ENCODE peak calls at places on chromosome 6, in four cellular contexts. One of them, this sample, is unnamed.

GRCh38 chr6:54238407-54238806 is 69.8 kb upstream of the TINAG start:
- DNase-seq in astrocyte: peak; percentile 26
- DNase-seq in heart left ventricle: no peak
- DNase-seq in gastrocnemius medialis: no peak
- DNase-seq in this sample: peak; percentile 80

GRCh38 chr6:4582506-4582905 is 193.7 kb upstream of the CDYL start:
- DNase-seq in heart left ventricle: no peak
- DNase-seq in astrocyte: no peak
- DNase-seq in gastrocnemius medialis: no peak
- DNase-seq in this sample: peak; percentile 76

GRCh38 chr6:127349980-127350379 is 6.6 kb upstream of the ECHDC1 start:
- DNase-seq in heart left ventricle: no peak
- DNase-seq in astrocyte: no peak
- DNase-seq in gastrocnemius medialis: no peak
- DNase-seq in this sample: no peak

GRCh38 chr6:169795196-169795595 is 43.8 kb downstream of the ERMARD start:
- DNase-seq in gastrocnemius medialis: no peak
- DNase-seq in heart left ventricle: no peak
- DNase-seq in astrocyte: no peak
- DNase-seq in this sample: no peak

GRCh38 chr6:121430514-121431460 is 4.7 kb upstream of the GJA1 start:
- DNase-seq in astrocyte: no peak
- DNase-seq in gastrocnemius medialis: no peak
- DNase-seq in heart left ventricle: no peak
- DNase-seq in this sample: peak; percentile 78

GRCh38 chr6:127403636-127404035 is 55.6 kb downstream of the KIAA0408 start:
- DNase-seq in astrocyte: no peak
- DNase-seq in heart left ventricle: no peak
- DNase-seq in gastrocnemius medialis: no peak
- DNase-seq in this sample: no peak

GRCh38 chr6:80956898-80957297 is 795.6 kb downstream of the TENT5A start:
- DNase-seq in astrocyte: no peak
- DNase-seq in heart left ventricle: no peak
- DNase-seq in gastrocnemius medialis: no peak
- DNase-seq in this sample: no peak

GRCh38 chr6:13346245-13346644 is 17.9 kb upstream of the TBC1D7 start:
- DNase-seq in gastrocnemius medialis: no peak
- DNase-seq in heart left ventricle: no peak
- DNase-seq in astrocyte: no peak
- DNase-seq in this sample: no peak

GRCh38 chr6:91860951-91861350 is 1274.1 kb upstream of the MAP3K7 start:
- DNase-seq in gastrocnemius medialis: no peak
- DNase-seq in astrocyte: peak; percentile 74
- DNase-seq in heart left ventricle: no peak
- DNase-seq in this sample: no peak

GRCh38 chr6:136487746-136488145 is 62.5 kb downstream of the MAP7 start:
- DNase-seq in heart left ventricle: no peak
- DNase-seq in gastrocnemius medialis: no peak
- DNase-seq in astrocyte: no peak
- DNase-seq in this sample: no peak

GRCh38 chr6:11772109-11772830 is 6.3 kb downstream of the ADTRP start:
- DNase-seq in gastrocnemius medialis: peak; percentile 53
- DNase-seq in astrocyte: peak; percentile 99
- DNase-seq in heart left ventricle: peak; percentile 34
- DNase-seq in this sample: peak; percentile 96

GRCh38 chr6:53598584-53598983 is 53.7 kb upstream of the GCLC start:
- DNase-seq in astrocyte: no peak
- DNase-seq in heart left ventricle: no peak
- DNase-seq in gastrocnemius medialis: no peak
- DNase-seq in this sample: no peak

GRCh38 chr6:78570044-78570443 is 297.3 kb upstream of the IRAK1BP1 start:
- DNase-seq in heart left ventricle: no peak
- DNase-seq in astrocyte: no peak
- DNase-seq in gastrocnemius medialis: no peak
- DNase-seq in this sample: no peak

GRCh38 chr6:29770286-29770685 is 47.1 kb downstream of the HLA-F start:
- DNase-seq in gastrocnemius medialis: no peak
- DNase-seq in astrocyte: no peak
- DNase-seq in heart left ventricle: no peak
- DNase-seq in this sample: no peak

GRCh38 chr6:96926425-96926824 is 1.9 kb downstream of the KLHL32 start:
- DNase-seq in astrocyte: no peak
- DNase-seq in heart left ventricle: no peak
- DNase-seq in gastrocnemius medialis: no peak
- DNase-seq in this sample: no peak
- H3K4me3 ChIP-seq in astrocyte: no peak overlapping the region
- H3K4me3 ChIP-seq in heart left ventricle: no peak overlapping the region
- H3K4me3 ChIP-seq in gastrocnemius medialis: no peak overlapping the region
- H3K4me3 ChIP-seq in this sample: no peak overlapping the region

DNA sequence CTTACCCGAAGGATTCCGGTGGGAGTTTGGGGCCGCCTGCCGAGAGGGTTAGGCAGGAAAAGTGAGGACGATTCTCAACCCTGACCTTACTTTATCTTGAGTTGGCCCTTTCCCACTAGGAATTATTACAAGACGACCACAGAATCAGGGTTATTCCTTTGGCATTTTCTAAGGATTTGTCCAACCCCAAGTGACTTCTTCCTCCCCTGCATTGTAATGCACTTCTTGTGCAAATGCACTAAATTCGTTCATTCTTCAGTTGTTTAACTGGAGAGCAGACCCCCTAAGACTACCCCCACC is 411 bp upstream of the TMEM217 start:
- DNase-seq in heart left ventricle: no peak
- DNase-seq in gastrocnemius medialis: no peak
- DNase-seq in astrocyte: no peak
- DNase-seq in this sample: no peak
- TF ChIP-seq CTCF in heart left ventricle: no peak
- TF ChIP-seq CTCF in gastrocnemius medialis: no peak
- TF ChIP-seq CTCF in astrocyte: no peak
- TF ChIP-seq CTCF in this sample: no peak

GRCh38 chr6:34672657-34673043 is 23.9 kb downstream of the ILRUN start:
- DNase-seq in heart left ventricle: no peak
- DNase-seq in astrocyte: no peak
- DNase-seq in gastrocnemius medialis: no peak
- DNase-seq in this sample: no peak

GRCh38 chr6:34674268-34674639 is 22.3 kb downstream of the ILRUN start:
- DNase-seq in gastrocnemius medialis: no peak
- DNase-seq in heart left ventricle: no peak
- DNase-seq in astrocyte: no peak
- DNase-seq in this sample: no peak

GRCh38 chr6:34679552-34680255 is 16.9 kb downstream of the ILRUN start:
- DNase-seq in gastrocnemius medialis: no peak
- DNase-seq in astrocyte: no peak
- DNase-seq in heart left ventricle: no peak
- DNase-seq in this sample: no peak

GRCh38 chr6:34673079-34673478 is 23.5 kb downstream of the ILRUN start:
- DNase-seq in astrocyte: no peak
- DNase-seq in gastrocnemius medialis: no peak
- DNase-seq in heart left ventricle: no peak
- DNase-seq in this sample: no peak

GRCh38 chr6:34676140-34676539 is 20.4 kb downstream of the ILRUN start:
- DNase-seq in gastrocnemius medialis: no peak
- DNase-seq in heart left ventricle: no peak
- DNase-seq in astrocyte: no peak
- DNase-seq in this sample: no peak
- H3K4me3 ChIP-seq in gastrocnemius medialis: no peak overlapping the region
- H3K4me3 ChIP-seq in heart left ventricle: no peak overlapping the region
- H3K4me3 ChIP-seq in astrocyte: no peak overlapping the region
- H3K4me3 ChIP-seq in this sample: no peak overlapping the region

GRCh38 chr6:70292144-70292543 is 10.7 kb downstream of the COL9A1 start:
- DNase-seq in astrocyte: no peak
- DNase-seq in heart left ventricle: no peak
- DNase-seq in gastrocnemius medialis: no peak
- DNase-seq in this sample: no peak

DNA sequence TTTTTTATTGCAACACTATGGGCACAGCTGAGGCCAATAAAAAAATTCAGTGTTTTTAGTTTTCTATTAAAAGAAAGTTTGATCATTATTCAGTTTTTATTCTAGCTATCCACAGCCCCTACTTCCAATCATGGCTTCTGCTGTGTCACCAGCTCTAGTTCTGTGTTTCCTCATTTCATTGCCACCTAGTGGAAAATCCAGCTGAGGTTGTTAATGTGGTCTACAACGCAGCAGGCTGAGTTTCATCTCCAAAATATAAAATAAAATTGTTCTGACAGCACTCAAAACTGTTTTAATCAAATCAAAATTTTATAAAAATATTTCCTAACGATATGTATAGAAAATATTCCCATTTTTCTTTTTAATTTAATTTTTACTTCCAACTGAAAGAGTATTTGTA is 13.6 kb downstream of the COL9A1 start:
- DNase-seq in gastrocnemius medialis: no peak
- DNase-seq in astrocyte: no peak
- DNase-seq in heart left ventricle: no peak
- DNase-seq in this sample: peak; percentile 2
- TF ChIP-seq CTCF in gastrocnemius medialis: no peak
- TF ChIP-seq CTCF in astrocyte: no peak
- TF ChIP-seq CTCF in heart left ventricle: no peak
- TF ChIP-seq CTCF in this sample: peak; percentile 33

GRCh38 chr6:132952998-132953397 is 138.6 kb downstream of the RPS12 start:
- DNase-seq in heart left ventricle: no peak
- DNase-seq in gastrocnemius medialis: no peak
- DNase-seq in astrocyte: no peak
- DNase-seq in this sample: no peak
- H3K4me3 ChIP-seq in heart left ventricle: no peak overlapping the region
- H3K4me3 ChIP-seq in gastrocnemius medialis: no peak overlapping the region
- H3K4me3 ChIP-seq in astrocyte: no peak overlapping the region
- H3K4me3 ChIP-seq in this sample: no peak overlapping the region

DNA sequence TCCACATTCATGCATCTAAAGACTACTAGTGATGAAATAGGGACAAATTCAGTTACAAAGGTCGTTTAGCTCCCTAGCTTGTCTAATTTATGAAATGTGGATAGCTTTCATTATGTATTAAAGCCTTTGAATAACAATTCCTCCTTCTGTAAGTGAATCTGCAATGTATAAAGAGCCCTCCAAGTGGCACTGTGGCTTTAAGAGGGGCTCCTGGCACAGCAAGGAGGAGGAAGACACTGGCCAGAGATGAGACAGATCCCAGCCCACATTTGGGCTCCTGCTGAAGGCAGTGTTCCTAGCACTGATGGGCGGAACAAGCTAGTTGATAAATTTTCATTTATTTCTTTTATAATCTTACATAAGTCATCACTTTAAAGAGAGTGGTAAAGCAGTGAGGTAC is 17.6 kb upstream of the FUCA2 start:
- DNase-seq in gastrocnemius medialis: no peak
- DNase-seq in heart left ventricle: no peak
- DNase-seq in astrocyte: no peak
- DNase-seq in this sample: peak; percentile 20
- TF ChIP-seq CTCF in gastrocnemius medialis: no peak
- TF ChIP-seq CTCF in heart left ventricle: no peak
- TF ChIP-seq CTCF in astrocyte: no peak
- TF ChIP-seq CTCF in this sample: peak; percentile 30

DNA sequence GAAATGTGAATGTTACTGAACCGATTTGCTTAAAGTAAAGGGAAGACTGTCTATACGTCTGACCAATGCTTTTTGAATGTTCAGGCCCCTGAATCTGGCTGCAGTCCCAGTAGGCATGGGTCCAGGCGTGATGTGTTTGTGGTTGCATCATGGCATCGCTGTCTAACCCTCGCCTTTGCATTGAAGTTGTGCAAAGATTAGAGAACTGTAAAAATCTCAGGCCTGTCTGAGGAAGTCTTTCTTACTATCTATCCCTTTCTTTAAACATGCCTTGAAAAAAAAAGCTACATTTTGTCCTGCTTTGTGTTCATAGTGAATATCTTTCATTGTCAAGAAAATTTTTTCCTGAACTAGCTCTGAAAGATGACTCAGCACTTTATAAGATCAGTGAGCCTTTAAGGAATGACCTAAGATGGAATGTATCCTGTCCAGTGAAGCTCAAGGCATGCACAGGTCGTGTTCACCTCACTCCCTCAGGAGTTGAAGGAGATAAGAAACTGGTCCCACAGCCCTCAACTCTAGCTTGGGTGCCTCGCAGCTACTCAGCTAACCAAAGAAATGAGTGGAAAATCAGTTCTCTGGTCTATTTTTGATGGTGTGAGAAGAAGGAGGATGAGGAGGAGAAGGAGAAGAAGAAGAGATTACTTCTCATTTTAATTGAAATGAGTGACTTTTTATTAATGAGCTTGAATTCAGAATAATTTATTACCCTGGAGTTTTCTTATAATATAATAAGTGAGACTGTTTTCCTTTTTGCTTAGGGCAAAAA is 48.6 kb downstream of the TPD52L1 start:
- DNase-seq in gastrocnemius medialis: peak; percentile 40
- DNase-seq in heart left ventricle: peak; percentile 42
- DNase-seq in astrocyte: peak; percentile 89
- DNase-seq in this sample: peak; percentile 97
- H3K4me3 ChIP-seq in gastrocnemius medialis: no peak overlapping the region
- H3K4me3 ChIP-seq in heart left ventricle: no peak overlapping the region
- H3K4me3 ChIP-seq in astrocyte: peak overlapping the region; percentile 26
- H3K4me3 ChIP-seq in this sample: no peak overlapping the region

GRCh38 chr6:17472653-17473183 is 79.3 kb downstream of the CAP2 start:
- DNase-seq in heart left ventricle: no peak
- DNase-seq in gastrocnemius medialis: no peak
- DNase-seq in astrocyte: no peak
- DNase-seq in this sample: no peak

GRCh38 chr6:17470953-17471335 is 77.5 kb downstream of the CAP2 start:
- DNase-seq in gastrocnemius medialis: peak; percentile 49
- DNase-seq in astrocyte: peak; percentile 69
- DNase-seq in heart left ventricle: no peak
- DNase-seq in this sample: peak; percentile 82

GRCh38 chr6:17470209-17470952 is 77.0 kb downstream of the CAP2 start:
- DNase-seq in astrocyte: peak; percentile 48
- DNase-seq in gastrocnemius medialis: no peak
- DNase-seq in heart left ventricle: no peak
- DNase-seq in this sample: no peak

GRCh38 chr6:17466707-17467106 is 73.3 kb downstream of the CAP2 start:
- DNase-seq in gastrocnemius medialis: no peak
- DNase-seq in astrocyte: no peak
- DNase-seq in heart left ventricle: no peak
- DNase-seq in this sample: no peak

GRCh38 chr6:17469006-17469972 is 75.9 kb downstream of the CAP2 start:
- DNase-seq in gastrocnemius medialis: no peak
- DNase-seq in heart left ventricle: no peak
- DNase-seq in astrocyte: no peak
- DNase-seq in this sample: peak; percentile 54
- TF ChIP-seq CTCF in gastrocnemius medialis: peak; percentile 54
- TF ChIP-seq CTCF in heart left ventricle: peak; percentile 32
- TF ChIP-seq CTCF in astrocyte: no peak
- TF ChIP-seq CTCF in this sample: peak; percentile 57

This sample was measured in choroid plexus epithelial cell.